ENCODE peak calls at places on chromosome 1, in eight cellular contexts. One of them, this sample, is unnamed.

GRCh38 chr1:200738348-200738732 is 353 bp upstream of the CAMSAP2 start:
- DNase-seq in endothelial cell of umbilical vein: peak; percentile 89
- DNase-seq in HCT116: no peak
- DNase-seq in IMR-90: no peak
- DNase-seq in PC-3: no peak
- DNase-seq in mammary epithelial cell: no peak
- DNase-seq in K562: no peak
- DNase-seq in astrocyte: peak; percentile 84
- DNase-seq in this sample: no peak

GRCh38 chr1:25685938-25686665 is 69.5 kb downstream of the MAN1C1 start:
- DNase-seq in endothelial cell of umbilical vein: no peak
- DNase-seq in HCT116: no peak
- DNase-seq in IMR-90: no peak
- DNase-seq in PC-3: no peak
- DNase-seq in mammary epithelial cell: no peak
- DNase-seq in K562: no peak
- DNase-seq in astrocyte: no peak
- DNase-seq in this sample: no peak

GRCh38 chr1:81562934-81563333 is 237.8 kb upstream of the ADGRL2 start:
- DNase-seq in endothelial cell of umbilical vein: no peak
- DNase-seq in HCT116: no peak
- DNase-seq in IMR-90: no peak
- DNase-seq in PC-3: no peak
- DNase-seq in mammary epithelial cell: no peak
- DNase-seq in K562: no peak
- DNase-seq in astrocyte: no peak
- DNase-seq in this sample: no peak

GRCh38 chr1:46409063-46409372 is 14.9 kb downstream of the FAAH start:
- DNase-seq in endothelial cell of umbilical vein: no peak
- DNase-seq in HCT116: no peak
- DNase-seq in IMR-90: no peak
- DNase-seq in PC-3: no peak
- DNase-seq in mammary epithelial cell: no peak
- DNase-seq in K562: no peak
- DNase-seq in astrocyte: no peak
- DNase-seq in this sample: no peak

GRCh38 chr1:234584926-234585325 is 25.1 kb downstream of the IRF2BP2 start:
- DNase-seq in endothelial cell of umbilical vein: no peak
- DNase-seq in HCT116: no peak
- DNase-seq in IMR-90: no peak
- DNase-seq in PC-3: no peak
- DNase-seq in mammary epithelial cell: no peak
- DNase-seq in K562: peak; percentile 40
- DNase-seq in astrocyte: peak; percentile 45
- DNase-seq in this sample: no peak

GRCh38 chr1:36284517-36284916 is 21.7 kb upstream of the SH3D21 start:
- DNase-seq in endothelial cell of umbilical vein: no peak
- DNase-seq in HCT116: no peak
- DNase-seq in IMR-90: no peak
- DNase-seq in PC-3: no peak
- DNase-seq in mammary epithelial cell: no peak
- DNase-seq in K562: no peak
- DNase-seq in astrocyte: no peak
- DNase-seq in this sample: no peak

GRCh38 chr1:24886241-24886640 is 43.8 kb downstream of the RUNX3 start:
- DNase-seq in endothelial cell of umbilical vein: no peak
- DNase-seq in HCT116: no peak
- DNase-seq in IMR-90: no peak
- DNase-seq in PC-3: no peak
- DNase-seq in mammary epithelial cell: no peak
- DNase-seq in K562: no peak
- DNase-seq in astrocyte: no peak
- DNase-seq in this sample: no peak

GRCh38 chr1:70090875-70091274 is 114.5 kb downstream of the LRRC40 start:
- DNase-seq in endothelial cell of umbilical vein: no peak
- DNase-seq in HCT116: no peak
- DNase-seq in IMR-90: peak; percentile 79
- DNase-seq in PC-3: peak; percentile 83
- DNase-seq in mammary epithelial cell: peak; percentile 68
- DNase-seq in K562: no peak
- DNase-seq in astrocyte: peak; percentile 59
- DNase-seq in this sample: no peak

GRCh38 chr1:10737268-10737624 is 59.2 kb downstream of the CASZ1 start:
- DNase-seq in endothelial cell of umbilical vein: no peak
- DNase-seq in HCT116: no peak
- DNase-seq in IMR-90: no peak
- DNase-seq in PC-3: no peak
- DNase-seq in mammary epithelial cell: no peak
- DNase-seq in K562: no peak
- DNase-seq in astrocyte: no peak
- DNase-seq in this sample: no peak

GRCh38 chr1:93904228-93904627 is 5.0 kb downstream of the GCLM start:
- DNase-seq in endothelial cell of umbilical vein: peak; percentile 12
- DNase-seq in HCT116: no peak
- DNase-seq in IMR-90: no peak
- DNase-seq in PC-3: no peak
- DNase-seq in mammary epithelial cell: peak; percentile 2
- DNase-seq in K562: no peak
- DNase-seq in astrocyte: no peak
- DNase-seq in this sample: no peak

GRCh38 chr1:15848929-15849774 is 1.6 kb downstream of the SPEN start:
- DNase-seq in endothelial cell of umbilical vein: peak; percentile 94
- DNase-seq in HCT116: peak; percentile 69
- DNase-seq in IMR-90: peak; percentile 82
- DNase-seq in PC-3: peak; percentile 83
- DNase-seq in mammary epithelial cell: peak; percentile 88
- DNase-seq in K562: peak; percentile 94
- DNase-seq in astrocyte: peak; percentile 73
- DNase-seq in this sample: peak; percentile 92
- TF ChIP-seq CTCF in endothelial cell of umbilical vein: no peak
- TF ChIP-seq CTCF in HCT116: no peak
- TF ChIP-seq CTCF in IMR-90: no peak
- TF ChIP-seq CTCF in PC-3: no peak
- TF ChIP-seq CTCF in mammary epithelial cell: no peak
- TF ChIP-seq CTCF in K562: no peak
- TF ChIP-seq CTCF in astrocyte: no peak
- TF ChIP-seq CTCF in this sample: no peak

GRCh38 chr1:215595231-215595630 is 28.1 kb downstream of the KCTD3 start:
- DNase-seq in endothelial cell of umbilical vein: no peak
- DNase-seq in HCT116: peak; percentile 8
- DNase-seq in IMR-90: peak; percentile 9
- DNase-seq in PC-3: peak; percentile 65
- DNase-seq in mammary epithelial cell: no peak
- DNase-seq in K562: no peak
- DNase-seq in astrocyte: no peak
- DNase-seq in this sample: no peak
- H3K9ac ChIP-seq in endothelial cell of umbilical vein: no peak overlapping the region
- H3K9ac ChIP-seq in HCT116: peak overlapping the region; percentile 5
- H3K9ac ChIP-seq in IMR-90: no peak overlapping the region
- H3K9ac ChIP-seq in PC-3: no peak overlapping the region
- H3K9ac ChIP-seq in mammary epithelial cell: no peak overlapping the region
- H3K9ac ChIP-seq in K562: no peak overlapping the region
- H3K9ac ChIP-seq in astrocyte: no peak overlapping the region
- H3K9ac ChIP-seq in this sample: no peak overlapping the region

DNA sequence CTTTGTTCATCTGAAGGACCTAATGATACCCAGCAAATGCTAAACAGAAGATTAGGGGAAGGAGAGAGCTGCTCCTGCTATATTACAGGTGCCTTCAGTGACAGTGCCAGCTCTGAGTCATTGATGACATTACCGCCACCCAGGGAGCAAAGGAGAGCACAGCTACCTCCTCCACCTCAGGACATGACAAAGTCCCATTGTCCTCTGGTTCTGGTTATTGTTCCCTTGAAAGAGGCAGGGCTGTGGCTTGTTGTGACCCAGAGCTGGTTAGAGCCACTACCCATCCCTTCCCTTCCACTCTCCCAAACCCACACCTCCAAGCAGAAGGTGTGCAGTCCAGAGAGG is 363.5 kb upstream of the DUSP10 start:
- DNase-seq in endothelial cell of umbilical vein: no peak
- DNase-seq in HCT116: peak; percentile 62
- DNase-seq in IMR-90: no peak
- DNase-seq in PC-3: peak; percentile 86
- DNase-seq in mammary epithelial cell: peak; percentile 29
- DNase-seq in K562: no peak
- DNase-seq in astrocyte: no peak
- DNase-seq in this sample: no peak
- TF ChIP-seq CTCF in endothelial cell of umbilical vein: no peak
- TF ChIP-seq CTCF in HCT116: peak; percentile 17
- TF ChIP-seq CTCF in IMR-90: no peak
- TF ChIP-seq CTCF in PC-3: peak; percentile 31
- TF ChIP-seq CTCF in mammary epithelial cell: no peak
- TF ChIP-seq CTCF in K562: no peak
- TF ChIP-seq CTCF in astrocyte: no peak
- TF ChIP-seq CTCF in this sample: no peak

GRCh38 chr1:67689267-67690017 is 4.4 kb downstream of the GADD45A start:
- DNase-seq in endothelial cell of umbilical vein: peak; percentile 55
- DNase-seq in HCT116: no peak
- DNase-seq in IMR-90: no peak
- DNase-seq in PC-3: no peak
- DNase-seq in mammary epithelial cell: peak; percentile 84
- DNase-seq in K562: peak; percentile 61
- DNase-seq in astrocyte: no peak
- DNase-seq in this sample: no peak

GRCh38 chr1:67687198-67687545 is 2.2 kb downstream of the GADD45A start:
- DNase-seq in endothelial cell of umbilical vein: no peak
- DNase-seq in HCT116: no peak
- DNase-seq in IMR-90: no peak
- DNase-seq in PC-3: no peak
- DNase-seq in mammary epithelial cell: peak; percentile 28
- DNase-seq in K562: no peak
- DNase-seq in astrocyte: no peak
- DNase-seq in this sample: no peak

GRCh38 chr1:67686272-67687197 is 1.5 kb downstream of the GADD45A start:
- DNase-seq in endothelial cell of umbilical vein: peak; percentile 95
- DNase-seq in HCT116: peak; percentile 91
- DNase-seq in IMR-90: peak; percentile 99
- DNase-seq in PC-3: peak; percentile 97
- DNase-seq in mammary epithelial cell: peak; percentile 94
- DNase-seq in K562: peak; percentile 94
- DNase-seq in astrocyte: peak; percentile 99
- DNase-seq in this sample: peak; percentile 83

GRCh38 chr1:67688526-67689219 is 3.7 kb downstream of the GADD45A start:
- DNase-seq in endothelial cell of umbilical vein: no peak
- DNase-seq in HCT116: no peak
- DNase-seq in IMR-90: no peak
- DNase-seq in PC-3: peak; percentile 54
- DNase-seq in mammary epithelial cell: no peak
- DNase-seq in K562: peak; percentile 94
- DNase-seq in astrocyte: no peak
- DNase-seq in this sample: peak; percentile 41

DNA sequence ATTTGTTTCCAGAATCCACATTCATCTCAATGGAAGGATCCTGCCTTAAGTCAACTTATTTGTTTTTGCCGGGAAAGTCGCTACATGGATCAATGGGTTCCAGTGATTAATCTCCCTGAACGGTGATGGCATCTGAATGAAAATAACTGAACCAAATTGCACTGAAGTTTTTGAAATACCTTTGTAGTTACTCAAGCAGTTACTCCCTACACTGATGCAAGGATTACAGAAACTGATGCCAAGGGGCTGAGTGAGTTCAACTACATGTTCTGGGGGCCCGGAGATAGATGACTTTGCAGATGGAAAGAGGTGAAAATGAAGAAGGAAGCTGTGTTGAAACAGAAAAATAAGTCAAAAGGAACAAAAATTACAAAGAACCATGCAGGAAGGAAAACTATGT is 2.6 kb downstream of the GADD45A start:
- DNase-seq in endothelial cell of umbilical vein: no peak
- DNase-seq in HCT116: no peak
- DNase-seq in IMR-90: peak; percentile 83
- DNase-seq in PC-3: peak; percentile 79
- DNase-seq in mammary epithelial cell: peak; percentile 34
- DNase-seq in K562: peak; percentile 65
- DNase-seq in astrocyte: peak; percentile 85
- DNase-seq in this sample: no peak
- H3K9ac ChIP-seq in endothelial cell of umbilical vein: peak overlapping the region; percentile 32
- H3K9ac ChIP-seq in HCT116: no peak overlapping the region
- H3K9ac ChIP-seq in IMR-90: no peak overlapping the region
- H3K9ac ChIP-seq in PC-3: peak overlapping the region; percentile 65
- H3K9ac ChIP-seq in mammary epithelial cell: peak overlapping the region; percentile 98
- H3K9ac ChIP-seq in K562: peak overlapping the region; percentile 92
- H3K9ac ChIP-seq in astrocyte: peak overlapping the region; percentile 98
- H3K9ac ChIP-seq in this sample: no peak overlapping the region

DNA sequence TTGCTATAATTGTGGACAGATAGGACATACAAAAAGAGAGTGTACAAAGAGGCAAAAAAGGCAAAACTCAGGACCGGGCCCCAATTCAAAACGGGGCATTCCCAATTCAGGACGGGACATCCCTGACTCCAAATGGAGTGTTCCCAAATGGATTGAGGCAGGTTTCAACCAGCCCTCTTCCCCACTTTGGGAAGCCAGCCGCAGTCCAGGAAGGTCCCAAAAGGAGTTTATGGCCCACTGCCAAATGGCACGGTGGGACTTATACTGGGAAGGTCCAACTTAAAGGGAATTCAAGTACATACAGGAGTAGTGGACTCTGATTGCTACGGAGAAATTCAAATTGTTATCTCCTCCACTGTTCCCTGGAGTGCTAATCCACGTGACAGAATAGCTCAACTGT is 3.5 kb upstream of the ZNF669 start:
- DNase-seq in endothelial cell of umbilical vein: no peak
- DNase-seq in HCT116: no peak
- DNase-seq in IMR-90: no peak
- DNase-seq in PC-3: no peak
- DNase-seq in mammary epithelial cell: no peak
- DNase-seq in K562: no peak
- DNase-seq in astrocyte: no peak
- DNase-seq in this sample: no peak
- TF ChIP-seq CTCF in endothelial cell of umbilical vein: no peak
- TF ChIP-seq CTCF in HCT116: no peak
- TF ChIP-seq CTCF in IMR-90: no peak
- TF ChIP-seq CTCF in PC-3: no peak
- TF ChIP-seq CTCF in mammary epithelial cell: no peak
- TF ChIP-seq CTCF in K562: no peak
- TF ChIP-seq CTCF in astrocyte: no peak
- TF ChIP-seq CTCF in this sample: no peak